ENCODE peak calls at places on chromosomes 7 and 10, in six cellular contexts. Q, U, B, E, D and I are unnamed samples.

GRCh38 chr10:97123713-97124112 is 62.0 kb downstream of the SLIT1 start:
- DNase-seq in Q (no peak), U (no peak), B (no peak), E (no peak), D (no peak), I (no peak)

GRCh38 chr10:86261933-86262665 is 104.5 kb downstream of the GRID1 start:
- DNase-seq in Q (no peak), U (peak), B (peak), E (no peak), D (peak), I (no peak)

GRCh38 chr10:128007017-128007416 is 100.1 kb downstream of the PTPRE start:
- DNase-seq in Q (no peak), U (no peak), B (no peak), E (no peak), D (no peak), I (no peak)

GRCh38 chr7:70303780-70304179 is 705.5 kb downstream of the AUTS2 start:
- DNase-seq in Q (no peak), U (peak), B (no peak), E (no peak), D (no peak), I (no peak)

GRCh38 chr7:141660259-141660658 is 41.7 kb downstream of the DENND11 start:
- DNase-seq in Q (no peak), U (no peak), B (no peak), E (no peak), D (no peak), I (no peak)

GRCh38 chr7:31105256-31105950 is 53.3 kb downstream of the ADCYAP1R1 start:
- DNase-seq in Q (no peak), U (no peak), B (no peak), E (no peak), D (no peak), I (no peak)

GRCh38 chr10:79159785-79160184 is 91.0 kb downstream of the ZMIZ1 start:
- DNase-seq in Q (peak), U (no peak), B (no peak), E (no peak), D (no peak), I (no peak)

GRCh38 chr10:4226941-4227540 is 442.0 kb upstream of the KLF6 start:
- DNase-seq in Q (no peak), U (no peak), B (no peak), E (no peak), D (no peak), I (no peak)

GRCh38 chr7:100793806-100794660 is 33.3 kb downstream of the EPHB4 start:
- DNase-seq in Q (no peak), U (no peak), B (peak), E (no peak), D (no peak), I (no peak)

GRCh38 chr10:43931308-43931930 is 282.7 kb upstream of the ZNF32 start:
- DNase-seq in Q (peak), U (no peak), B (no peak), E (no peak), D (no peak), I (no peak)

GRCh38 chr7:138023618-138024333 is 21.9 kb upstream of the CREB3L2 start:
- DNase-seq in Q (no peak), U (peak), B (no peak), E (no peak), D (peak), I (no peak)

GRCh38 chr7:106870983-106871410 is 5.9 kb downstream of the PIK3CG start:
- DNase-seq in Q (no peak), U (peak), B (no peak), E (no peak), D (peak), I (no peak)

DNA sequence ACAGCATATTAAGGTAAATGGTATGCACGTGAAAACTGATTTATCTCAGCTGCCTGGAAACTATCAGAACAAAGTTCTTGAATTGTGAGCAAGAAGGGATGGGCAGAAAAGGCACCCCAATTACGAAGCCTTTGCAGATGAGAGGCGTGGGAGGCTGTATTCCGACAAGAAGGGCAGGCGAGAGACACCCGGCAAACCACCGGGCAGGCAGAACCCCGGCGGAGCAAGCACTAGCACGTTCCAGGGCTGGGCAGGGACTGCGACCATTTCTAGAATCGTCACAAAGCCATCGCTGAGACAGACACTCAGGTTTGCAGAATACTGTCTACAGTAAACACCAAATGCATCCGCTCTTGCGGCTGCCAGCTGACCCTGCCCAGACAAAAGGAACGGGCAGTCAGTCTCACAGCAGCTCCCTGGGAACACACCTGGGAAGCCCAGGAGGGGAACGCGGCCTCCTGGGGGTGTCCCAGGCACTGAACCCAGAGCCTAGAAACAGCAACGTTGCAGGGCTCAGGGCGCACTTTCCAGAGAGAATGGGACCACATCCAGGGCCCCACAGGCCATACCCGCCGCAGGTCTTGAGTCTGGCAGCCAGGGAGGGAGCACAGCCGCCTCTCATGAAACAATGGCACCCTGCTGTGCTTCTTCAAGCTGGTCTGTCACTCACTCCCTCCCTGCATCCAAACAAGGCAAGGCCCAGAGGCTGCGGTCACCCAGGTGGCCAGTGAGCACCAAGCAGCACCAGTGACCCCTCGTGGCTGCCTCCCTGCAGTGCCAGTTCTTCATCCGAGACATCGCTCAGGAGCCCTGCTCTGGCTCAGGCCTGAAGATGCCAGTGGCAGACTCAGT is 261.9 kb downstream of the PTPRN2 start:
- DNase-seq in Q (no peak), U (no peak), B (peak), E (no peak), D (no peak), I (no peak)
- H3K4me3 ChIP-seq in Q (no peak), U (no peak), B (no peak), E (no peak), D (no peak), I (no peak)

GRCh38 chr10:120598377-120598776 is 141.3 kb downstream of the PLPP4 start:
- DNase-seq in Q (no peak), U (no peak), B (no peak), E (no peak), D (no peak), I (no peak)
- TF ChIP-seq CTCF in Q (no peak), U (no peak), B (peak), E (no peak), D (peak), I (peak)

GRCh38 chr7:44101966-44102845 is 1.9 kb upstream of the AEBP1 start:
- DNase-seq in Q (peak), U (no peak), B (peak), E (no peak), D (no peak), I (no peak)

GRCh38 chr7:44102846-44103565 is 1.1 kb upstream of the AEBP1 start:
- DNase-seq in Q (no peak), U (no peak), B (no peak), E (no peak), D (no peak), I (no peak)

GRCh38 chr7:44104880-44105771 is 981 bp downstream of the AEBP1 start:
- DNase-seq in Q (peak), U (no peak), B (peak), E (no peak), D (no peak), I (peak)

GRCh38 chr7:44103941-44104879 is at the start of gene AEBP1:
- DNase-seq in Q (peak), U (no peak), B (no peak), E (no peak), D (no peak), I (no peak)

DNA sequence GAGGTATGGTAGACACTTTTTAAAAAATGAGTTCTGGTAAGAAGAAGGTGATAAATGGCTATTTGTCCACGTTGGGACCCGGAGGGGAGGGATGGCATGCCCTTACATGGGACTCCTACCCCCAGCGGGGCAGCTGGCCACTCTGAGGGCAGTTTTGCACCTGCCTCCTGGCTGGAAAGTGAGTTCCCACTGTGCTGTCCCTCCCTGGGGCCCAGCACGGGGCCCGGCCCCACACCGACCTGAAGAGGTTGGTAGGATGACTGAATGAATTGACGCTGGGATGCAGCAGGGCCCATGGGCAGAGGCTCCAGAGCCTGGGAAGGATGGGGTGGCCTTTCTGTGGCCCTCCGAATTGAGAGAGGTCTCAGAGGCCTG is 592 bp upstream of the AEBP1 start:
- DNase-seq in Q (no peak), U (no peak), B (no peak), E (no peak), D (no peak), I (no peak)
- H3K4me3 ChIP-seq in Q (no peak), U (no peak), B (no peak), E (no peak), D (no peak), I (no peak)

GRCh38 chr10:101286248-101287046 is 57.2 kb upstream of the LBX1 start:
- DNase-seq in Q (no peak), U (no peak), B (no peak), E (no peak), D (no peak), I (no peak)

GRCh38 chr10:101289541-101289940 is 60.3 kb upstream of the LBX1 start:
- DNase-seq in Q (no peak), U (no peak), B (no peak), E (no peak), D (no peak), I (no peak)

GRCh38 chr10:101287183-101287830 is 58.0 kb upstream of the LBX1 start:
- DNase-seq in Q (no peak), U (no peak), B (no peak), E (no peak), D (no peak), I (no peak)

GRCh38 chr10:101290415-101290814 is 61.2 kb upstream of the LBX1 start:
- DNase-seq in Q (no peak), U (no peak), B (no peak), E (no peak), D (no peak), I (no peak)

GRCh38 chr10:101287922-101288638 is 58.8 kb upstream of the LBX1 start:
- DNase-seq in Q (peak), U (peak), B (no peak), E (no peak), D (no peak), I (no peak)
- TF ChIP-seq CTCF in Q (peak), U (no peak), B (peak), E (no peak), D (peak), I (peak)

GRCh38 chr10:84588426-84588825 is 260.0 kb downstream of the CCSER2 start:
- DNase-seq in Q (no peak), U (no peak), B (no peak), E (no peak), D (no peak), I (no peak)
- H3K4me3 ChIP-seq in Q (no peak), U (no peak), B (no peak), E (no peak), D (no peak), I (no peak)